ENCODE peak calls at places on chromosomes 13 and 19, in eight cellular contexts. One of them, this sample, is unnamed.

GRCh38 chr13:102536695-102537485 is 59.9 kb upstream of the TPP2 start:
- DNase-seq in SHP77 treated with DMSO at 0.1 percent for 48 hours: no peak
- DNase-seq in HFF-Myc: no peak
- DNase-seq in EL: no peak
- DNase-seq in A549: no peak
- DNase-seq in CD4-positive, alpha-beta memory T cell: no peak
- DNase-seq in posterior cingulate gyrus: no peak
- DNase-seq in COR-L47: no peak
- DNase-seq in this sample: no peak

GRCh38 chr19:45114116-45114515 is 21.1 kb downstream of the PPP1R37 start:
- DNase-seq in SHP77 treated with DMSO at 0.1 percent for 48 hours: no peak
- DNase-seq in EL: no peak
- DNase-seq in COR-L47: no peak
- DNase-seq in HFF-Myc: no peak
- DNase-seq in A549: no peak
- DNase-seq in CD4-positive, alpha-beta memory T cell: no peak
- DNase-seq in posterior cingulate gyrus: no peak
- DNase-seq in this sample: no peak

GRCh38 chr19:34172661-34173144 is 399 bp downstream of the LSM14A start:
- DNase-seq in HFF-Myc: no peak
- DNase-seq in COR-L47: no peak
- DNase-seq in posterior cingulate gyrus: no peak
- DNase-seq in A549: no peak
- DNase-seq in CD4-positive, alpha-beta memory T cell: no peak
- DNase-seq in SHP77 treated with DMSO at 0.1 percent for 48 hours: no peak
- DNase-seq in EL: no peak
- DNase-seq in this sample: no peak

GRCh38 chr13:32429406-32429909 is 1.5 kb upstream of the N4BP2L1 start:
- DNase-seq in EL: no peak
- DNase-seq in HFF-Myc: no peak
- DNase-seq in COR-L47: no peak
- DNase-seq in A549: no peak
- DNase-seq in SHP77 treated with DMSO at 0.1 percent for 48 hours: no peak
- DNase-seq in posterior cingulate gyrus: no peak
- DNase-seq in CD4-positive, alpha-beta memory T cell: no peak
- DNase-seq in this sample: no peak

GRCh38 chr13:89936256-89936655 is 1411.2 kb upstream of the MIR17HG start:
- DNase-seq in posterior cingulate gyrus: no peak
- DNase-seq in SHP77 treated with DMSO at 0.1 percent for 48 hours: no peak
- DNase-seq in A549: no peak
- DNase-seq in EL: no peak
- DNase-seq in HFF-Myc: no peak
- DNase-seq in CD4-positive, alpha-beta memory T cell: no peak
- DNase-seq in COR-L47: no peak
- DNase-seq in this sample: no peak

GRCh38 chr13:27408074-27408473 is 16.3 kb upstream of the GTF3A start:
- DNase-seq in posterior cingulate gyrus: no peak
- DNase-seq in COR-L47: no peak
- DNase-seq in CD4-positive, alpha-beta memory T cell: no peak
- DNase-seq in HFF-Myc: no peak
- DNase-seq in SHP77 treated with DMSO at 0.1 percent for 48 hours: no peak
- DNase-seq in EL: no peak
- DNase-seq in A549: no peak
- DNase-seq in this sample: no peak

GRCh38 chr19:39190768-39191167 is 6.0 kb upstream of the NCCRP1 start:
- DNase-seq in EL: no peak
- DNase-seq in SHP77 treated with DMSO at 0.1 percent for 48 hours: no peak
- DNase-seq in CD4-positive, alpha-beta memory T cell: no peak
- DNase-seq in posterior cingulate gyrus: no peak
- DNase-seq in A549: no peak
- DNase-seq in HFF-Myc: no peak
- DNase-seq in COR-L47: no peak
- DNase-seq in this sample: no peak

GRCh38 chr13:41697578-41697977 is 240.2 kb downstream of the RGCC start:
- DNase-seq in HFF-Myc: no peak
- DNase-seq in COR-L47: no peak
- DNase-seq in posterior cingulate gyrus: no peak
- DNase-seq in SHP77 treated with DMSO at 0.1 percent for 48 hours: no peak
- DNase-seq in CD4-positive, alpha-beta memory T cell: no peak
- DNase-seq in EL: no peak
- DNase-seq in A549: no peak
- DNase-seq in this sample: no peak

GRCh38 chr13:33152389-33152788 is 133.2 kb downstream of the STARD13 start:
- DNase-seq in A549: no peak
- DNase-seq in CD4-positive, alpha-beta memory T cell: no peak
- DNase-seq in posterior cingulate gyrus: no peak
- DNase-seq in COR-L47: no peak
- DNase-seq in HFF-Myc: no peak
- DNase-seq in SHP77 treated with DMSO at 0.1 percent for 48 hours: no peak
- DNase-seq in EL: no peak
- DNase-seq in this sample: peak

GRCh38 chr13:22454586-22454985 is 726.2 kb upstream of the SGCG start:
- DNase-seq in posterior cingulate gyrus: no peak
- DNase-seq in A549: no peak
- DNase-seq in CD4-positive, alpha-beta memory T cell: no peak
- DNase-seq in EL: no peak
- DNase-seq in SHP77 treated with DMSO at 0.1 percent for 48 hours: no peak
- DNase-seq in HFF-Myc: no peak
- DNase-seq in COR-L47: no peak
- DNase-seq in this sample: peak

GRCh38 chr13:27979001-27979643 is 9.4 kb downstream of the URAD start:
- DNase-seq in EL: no peak
- DNase-seq in A549: no peak
- DNase-seq in CD4-positive, alpha-beta memory T cell: no peak
- DNase-seq in HFF-Myc: no peak
- DNase-seq in SHP77 treated with DMSO at 0.1 percent for 48 hours: no peak
- DNase-seq in COR-L47: no peak
- DNase-seq in posterior cingulate gyrus: no peak
- DNase-seq in this sample: no peak

GRCh38 chr19:4817467-4818277 is 13.8 kb downstream of the TICAM1 start:
- DNase-seq in HFF-Myc: no peak
- DNase-seq in EL: no peak
- DNase-seq in CD4-positive, alpha-beta memory T cell: no peak
- DNase-seq in A549: no peak
- DNase-seq in COR-L47: no peak
- DNase-seq in posterior cingulate gyrus: no peak
- DNase-seq in SHP77 treated with DMSO at 0.1 percent for 48 hours: no peak
- DNase-seq in this sample: no peak

GRCh38 chr13:36875431-36875830 is 44.6 kb downstream of the SMAD9 start:
- DNase-seq in A549: no peak
- DNase-seq in posterior cingulate gyrus: no peak
- DNase-seq in HFF-Myc: no peak
- DNase-seq in EL: no peak
- DNase-seq in SHP77 treated with DMSO at 0.1 percent for 48 hours: peak
- DNase-seq in CD4-positive, alpha-beta memory T cell: no peak
- DNase-seq in COR-L47: no peak
- DNase-seq in this sample: no peak

GRCh38 chr13:113650275-113650674 is 7.7 kb downstream of the ATP4B start:
- DNase-seq in A549: no peak
- DNase-seq in posterior cingulate gyrus: no peak
- DNase-seq in HFF-Myc: no peak
- DNase-seq in COR-L47: no peak
- DNase-seq in EL: no peak
- DNase-seq in SHP77 treated with DMSO at 0.1 percent for 48 hours: no peak
- DNase-seq in CD4-positive, alpha-beta memory T cell: no peak
- DNase-seq in this sample: no peak

GRCh38 chr19:42199440-42200115 is 17.9 kb downstream of the DEDD2 start:
- DNase-seq in posterior cingulate gyrus: no peak
- DNase-seq in CD4-positive, alpha-beta memory T cell: peak
- DNase-seq in COR-L47: no peak
- DNase-seq in A549: no peak
- DNase-seq in EL: no peak
- DNase-seq in SHP77 treated with DMSO at 0.1 percent for 48 hours: no peak
- DNase-seq in HFF-Myc: no peak
- DNase-seq in this sample: no peak

GRCh38 chr13:40670307-40670706 is 3.9 kb upstream of the FOXO1 start:
- DNase-seq in CD4-positive, alpha-beta memory T cell: no peak
- DNase-seq in posterior cingulate gyrus: no peak
- DNase-seq in COR-L47: no peak
- DNase-seq in EL: no peak
- DNase-seq in HFF-Myc: no peak
- DNase-seq in SHP77 treated with DMSO at 0.1 percent for 48 hours: no peak
- DNase-seq in A549: no peak
- DNase-seq in this sample: no peak

GRCh38 chr13:111850458-111850857 is 216.5 kb upstream of the SOX1 start:
- DNase-seq in posterior cingulate gyrus: no peak
- DNase-seq in HFF-Myc: no peak
- DNase-seq in EL: no peak
- DNase-seq in CD4-positive, alpha-beta memory T cell: no peak
- DNase-seq in COR-L47: no peak
- DNase-seq in SHP77 treated with DMSO at 0.1 percent for 48 hours: no peak
- DNase-seq in A549: no peak
- DNase-seq in this sample: no peak

GRCh38 chr19:4575267-4575793 is 15.8 kb upstream of the SEMA6B start:
- DNase-seq in posterior cingulate gyrus: no peak
- DNase-seq in EL: peak
- DNase-seq in HFF-Myc: peak
- DNase-seq in A549: peak
- DNase-seq in CD4-positive, alpha-beta memory T cell: no peak
- DNase-seq in COR-L47: no peak
- DNase-seq in SHP77 treated with DMSO at 0.1 percent for 48 hours: no peak
- DNase-seq in this sample: no peak

GRCh38 chr19:53157601-53158000 is 1.3 kb downstream of the ZNF347 start:
- DNase-seq in SHP77 treated with DMSO at 0.1 percent for 48 hours: no peak
- DNase-seq in EL: peak
- DNase-seq in posterior cingulate gyrus: no peak
- DNase-seq in COR-L47: no peak
- DNase-seq in A549: no peak
- DNase-seq in CD4-positive, alpha-beta memory T cell: no peak
- DNase-seq in HFF-Myc: no peak
- DNase-seq in this sample: no peak

GRCh38 chr19:18194554-18195238 is 1.7 kb downstream of the MPV17L2 start:
- DNase-seq in HFF-Myc: no peak
- DNase-seq in SHP77 treated with DMSO at 0.1 percent for 48 hours: no peak
- DNase-seq in COR-L47: no peak
- DNase-seq in posterior cingulate gyrus: peak
- DNase-seq in A549: no peak
- DNase-seq in EL: peak
- DNase-seq in CD4-positive, alpha-beta memory T cell: no peak
- DNase-seq in this sample: no peak